ENCODE peak calls at places on chromosomes 12 and 14, in eight cellular contexts. F is body of pancreas, V is ovary, Q is esophagus squamous epithelium, P is heart left ventricle, T is sigmoid colon, D is A549, I is uterus. A is an unnamed sample.

GRCh38 chr12:16135323-16135722 is 142.2 kb downstream of the SLC15A5 start:
- DNase-seq in F (no peak), V (no peak), Q (no peak), P (no peak), T (no peak), D (no peak), I (no peak), A (no peak)

GRCh38 chr12:58491296-58491695 is 429.0 kb downstream of the LRIG3 start:
- DNase-seq in F (no peak), V (no peak), Q (no peak), P (no peak), T (no peak), D (no peak), I (no peak), A (no peak)

GRCh38 chr12:88501976-88502938 is 78.0 kb downstream of the KITLG start:
- DNase-seq in F (no peak), V (no peak), Q (no peak), P (no peak), T (no peak), D (no peak), I (no peak), A (no peak)

GRCh38 chr12:93137656-93138612 is 208.8 kb upstream of the EEA1 start:
- DNase-seq in F (no peak), V (no peak), Q (no peak), P (no peak), T (no peak), D (peak; percentile 60), I (no peak), A (no peak)

GRCh38 chr12:57549909-57550627 is at the start of gene KIF5A:
- DNase-seq in F (peak; percentile 26), V (peak; percentile 32), Q (no peak), P (no peak), T (no peak), D (no peak), I (peak; percentile 40), A (peak; percentile 52)

GRCh38 chr12:112837629-112838191 is 46.2 kb downstream of the RPH3A start:
- DNase-seq in F (no peak), V (no peak), Q (no peak), P (no peak), T (no peak), D (peak; percentile 90), I (no peak), A (no peak)

GRCh38 chr14:50620341-50620740 is 47.8 kb downstream of the SAV1 start:
- DNase-seq in F (no peak), V (no peak), Q (no peak), P (no peak), T (no peak), D (no peak), I (no peak), A (no peak)

GRCh38 chr12:65170245-65170881 is 980 bp downstream of the LEMD3 start:
- DNase-seq in F (peak; percentile 45), V (peak; percentile 49), Q (no peak), P (peak; percentile 49), T (peak; percentile 73), D (peak; percentile 55), I (peak; percentile 43), A (peak; percentile 74)

GRCh38 chr12:52003591-52003990 is 3.2 kb upstream of the TAMALIN start:
- DNase-seq in F (no peak), V (no peak), Q (no peak), P (no peak), T (no peak), D (no peak), I (no peak), A (no peak)

GRCh38 chr12:78035913-78036658 is 205.4 kb downstream of the NAV3 start:
- DNase-seq in F (no peak), V (no peak), Q (no peak), P (no peak), T (no peak), D (no peak), I (peak; percentile 17), A (peak; percentile 18)

GRCh38 chr12:109715310-109716091 is 1.9 kb downstream of the FAM222A start:
- DNase-seq in F (peak; percentile 54), V (peak; percentile 88), Q (no peak), P (no peak), T (no peak), D (peak; percentile 42), I (no peak), A (peak; percentile 81)

GRCh38 chr14:75450381-75451276 is 22.8 kb downstream of the JDP2 start:
- DNase-seq in F (peak; percentile 97), V (peak; percentile 62), Q (no peak), P (peak; percentile 52), T (peak; percentile 84), D (no peak), I (peak; percentile 68), A (no peak)

GRCh38 chr14:85577542-85578140 is 47.7 kb downstream of the FLRT2 start:
- DNase-seq in F (no peak), V (no peak), Q (no peak), P (no peak), T (no peak), D (no peak), I (no peak), A (no peak)

GRCh38 chr12:63164911-63165310 is 13.9 kb upstream of the AVPR1A start:
- DNase-seq in F (no peak), V (no peak), Q (no peak), P (no peak), T (no peak), D (no peak), I (no peak), A (no peak)

GRCh38 chr12:131204416-131205311 is 251.0 kb downstream of the ADGRD1 start:
- DNase-seq in F (no peak), V (no peak), Q (no peak), P (no peak), T (peak; percentile 51), D (no peak), I (no peak), A (no peak)

GRCh38 chr12:18868673-18869072 is 130.8 kb downstream of the CAPZA3 start:
- DNase-seq in F (no peak), V (no peak), Q (no peak), P (no peak), T (no peak), D (no peak), I (no peak), A (no peak)

GRCh38 chr12:62933871-62934798 is 815 bp downstream of the PPM1H start:
- DNase-seq in F (peak; percentile 35), V (peak; percentile 35), Q (no peak), P (peak; percentile 45), T (no peak), D (peak; percentile 45), I (no peak), A (peak; percentile 48)

GRCh38 chr14:73814158-73814557 is 37.5 kb upstream of the PTGR2 start:
- DNase-seq in F (no peak), V (no peak), Q (no peak), P (peak; percentile 29), T (no peak), D (no peak), I (no peak), A (no peak)

DNA sequence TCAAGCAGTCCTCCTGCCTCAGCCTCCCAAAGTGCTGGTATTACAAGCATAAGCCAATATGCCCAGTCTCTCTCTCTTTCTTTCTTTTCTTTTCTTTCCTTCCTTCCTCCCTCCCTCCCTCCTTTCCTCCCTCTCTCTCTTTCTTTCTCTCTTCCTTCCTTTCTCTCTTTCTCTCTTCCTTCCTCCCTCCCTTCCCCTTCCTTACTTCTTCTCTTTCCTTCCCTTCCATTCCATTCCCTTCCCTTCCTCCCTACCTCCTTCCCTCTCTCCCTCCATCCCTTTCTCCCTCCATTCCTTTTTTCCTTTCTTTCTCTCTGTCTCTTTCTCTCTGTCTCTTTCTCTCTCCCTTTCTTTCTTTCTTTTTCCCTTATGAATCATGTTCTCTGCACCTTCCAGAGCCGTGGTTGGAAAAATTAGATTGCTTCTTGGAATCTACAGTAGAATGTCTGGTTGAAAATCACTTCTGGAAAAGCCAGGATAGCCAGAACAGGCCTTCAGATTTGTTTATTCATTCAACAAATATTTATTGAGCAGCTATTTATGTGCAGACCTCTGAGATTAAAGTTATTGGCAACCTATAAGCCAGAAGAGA is 68.4 kb upstream of the ARHGAP5 start:
- DNase-seq in F (no peak), V (no peak), Q (no peak), P (no peak), T (no peak), D (no peak), I (no peak), A (no peak)
- H3K4me1 ChIP-seq in F (peaks cover 12% of the 10 kb centered on the region), V (no peaks in the 10 kb centered on the region), Q (peaks cover 18% of the 10 kb centered on the region), P (no peaks in the 10 kb centered on the region), T (no peaks in the 10 kb centered on the region), D (peaks cover 84% of the 10 kb centered on the region), I (no peaks in the 10 kb centered on the region), A (peaks cover 9% of the 10 kb centered on the region)

GRCh38 chr14:59305836-59306555 is 117.5 kb downstream of the DAAM1 start:
- DNase-seq in F (no peak), V (no peak), Q (no peak), P (no peak), T (no peak), D (no peak), I (no peak), A (no peak)
- TF ChIP-seq CTCF in F (no peak), V (no peak), Q (no peak), P (no peak), T (no peak), D (no peak), I (no peak), A (no peak)

GRCh38 chr14:93114068-93114710 is 1.5 kb downstream of the ITPK1 start:
- DNase-seq in F (peak; percentile 21), V (peak; percentile 47), Q (no peak), P (no peak), T (no peak), D (no peak), I (no peak), A (no peak)

GRCh38 chr14:93115920-93116675 is at the start of gene ITPK1:
- DNase-seq in F (peak; percentile 51), V (peak; percentile 72), Q (no peak), P (peak; percentile 48), T (peak; percentile 80), D (peak; percentile 58), I (peak; percentile 49), A (peak; percentile 56)

GRCh38 chr14:93114713-93115068 is 1.0 kb downstream of the ITPK1 start:
- DNase-seq in F (peak; percentile 37), V (no peak), Q (no peak), P (no peak), T (no peak), D (no peak), I (peak; percentile 37), A (no peak)

GRCh38 chr14:93116676-93117200 is 1.0 kb upstream of the ITPK1 start:
- DNase-seq in F (no peak), V (no peak), Q (no peak), P (no peak), T (peak; percentile 63), D (no peak), I (no peak), A (no peak)

GRCh38 chr14:93115069-93115919 is 431 bp downstream of the ITPK1 start:
- DNase-seq in F (peak; percentile 89), V (peak; percentile 89), Q (peak; percentile 62), P (peak; percentile 91), T (peak; percentile 93), D (peak; percentile 80), I (peak; percentile 84), A (peak; percentile 85)
- TF ChIP-seq POLR2A in F (peak; percentile 46), V (no peak), Q (no peak), P (no peak), T (peak; percentile 49), D (peak; percentile 40), I (peak; percentile 57), A (no peak)

DNA sequence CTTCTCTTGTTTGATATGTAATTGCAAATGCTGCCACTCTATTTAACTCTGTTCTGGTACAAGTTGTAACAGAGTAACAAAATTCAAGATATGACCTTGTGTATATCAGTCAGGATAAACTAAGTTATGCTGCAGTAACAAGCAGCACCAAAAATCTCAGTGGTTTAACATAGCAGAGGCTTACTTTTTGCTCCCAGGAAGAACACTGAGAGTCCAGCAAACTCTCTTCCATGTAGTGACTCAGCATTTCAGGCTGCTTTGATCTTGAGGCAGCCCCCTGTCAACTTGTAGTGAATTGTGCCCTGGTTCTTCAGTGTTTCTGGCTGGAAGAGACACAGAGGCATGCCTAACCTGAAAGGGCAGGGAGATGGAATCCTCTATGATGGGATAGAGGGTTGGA is 11.1 kb downstream of the IRAK3 start:
- DNase-seq in F (no peak), V (no peak), Q (no peak), P (no peak), T (no peak), D (no peak), I (no peak), A (no peak)
- H3K4me1 ChIP-seq in F (no peaks in the 10 kb centered on the region), V (no peaks in the 10 kb centered on the region), Q (peaks cover 28% of the 10 kb centered on the region), P (no peaks in the 10 kb centered on the region), T (no peaks in the 10 kb centered on the region), D (no peaks in the 10 kb centered on the region), I (no peaks in the 10 kb centered on the region), A (no peaks in the 10 kb centered on the region)